ENCODE peak calls at places on chromosome 1, in four cellular contexts. One of them, this sample, is unnamed.

GRCh38 chr1:165686121-165686970 is 12.0 kb downstream of the ALDH9A1 start:
- DNase-seq in K562: peak
- DNase-seq in HepG2: no peak
- DNase-seq in GM12878: peak
- DNase-seq in this sample: no peak

GRCh38 chr1:201763439-201764140 is 65.4 kb upstream of the IPO9 start:
- DNase-seq in HepG2: no peak
- DNase-seq in K562: no peak
- DNase-seq in GM12878: no peak
- DNase-seq in this sample: no peak

GRCh38 chr1:225843426-225843795 is 33.5 kb downstream of the EPHX1 start:
- DNase-seq in GM12878: no peak
- DNase-seq in HepG2: no peak
- DNase-seq in K562: no peak
- DNase-seq in this sample: no peak

GRCh38 chr1:180181048-180181447 is 26.4 kb downstream of the QSOX1 start:
- DNase-seq in K562: peak
- DNase-seq in HepG2: no peak
- DNase-seq in GM12878: no peak
- DNase-seq in this sample: peak

GRCh38 chr1:184418955-184419733 is 32.3 kb downstream of the C1orf21 start:
- DNase-seq in GM12878: no peak
- DNase-seq in HepG2: no peak
- DNase-seq in K562: no peak
- DNase-seq in this sample: no peak

GRCh38 chr1:92356956-92357355 is 58.1 kb downstream of the RPAP2 start:
- DNase-seq in HepG2: no peak
- DNase-seq in GM12878: no peak
- DNase-seq in K562: no peak
- DNase-seq in this sample: no peak

GRCh38 chr1:50829010-50829958 is 130.8 kb downstream of the FAF1 start:
- DNase-seq in K562: no peak
- DNase-seq in HepG2: no peak
- DNase-seq in GM12878: no peak
- DNase-seq in this sample: no peak

GRCh38 chr1:167103236-167103894 is 9.5 kb downstream of the STYXL2 start:
- DNase-seq in HepG2: no peak
- DNase-seq in GM12878: no peak
- DNase-seq in K562: no peak
- DNase-seq in this sample: no peak

DNA sequence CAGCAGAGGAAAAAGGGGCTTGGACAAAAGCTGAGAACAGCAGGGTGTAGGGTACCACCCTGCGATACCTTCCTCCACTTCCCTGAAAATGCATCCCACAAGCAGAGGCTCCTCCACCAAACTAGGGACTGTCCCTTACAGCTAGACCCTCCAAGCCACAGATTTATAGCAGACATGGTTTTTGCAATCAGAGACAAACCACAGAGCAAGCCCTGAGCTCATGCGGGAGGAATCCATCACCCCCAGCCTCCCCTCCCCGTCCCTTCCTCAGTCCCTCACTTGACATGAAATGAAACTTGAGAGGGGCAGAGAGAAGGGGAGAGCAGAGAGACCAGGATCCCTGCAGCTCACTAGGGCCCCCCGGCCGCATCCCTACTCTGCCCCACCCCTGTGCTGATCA is 94.9 kb downstream of the MRPL37 start:
- DNase-seq in K562: no peak
- DNase-seq in GM12878: no peak
- DNase-seq in HepG2: no peak
- DNase-seq in this sample: no peak
- TF ChIP-seq HDAC2 in K562: no peak
- TF ChIP-seq HDAC2 in GM12878: no peak
- TF ChIP-seq HDAC2 in HepG2: no peak
- TF ChIP-seq HDAC2 in this sample: no peak

GRCh38 chr1:241985787-241986186 is 13.1 kb downstream of the MAP1LC3C start:
- DNase-seq in GM12878: no peak
- DNase-seq in K562: peak
- DNase-seq in HepG2: peak
- DNase-seq in this sample: peak
- TF ChIP-seq POLR2AphosphoS2 in GM12878: no peak
- TF ChIP-seq POLR2AphosphoS2 in K562: no peak
- TF ChIP-seq POLR2AphosphoS2 in HepG2: no peak
- TF ChIP-seq POLR2AphosphoS2 in this sample: no peak

DNA sequence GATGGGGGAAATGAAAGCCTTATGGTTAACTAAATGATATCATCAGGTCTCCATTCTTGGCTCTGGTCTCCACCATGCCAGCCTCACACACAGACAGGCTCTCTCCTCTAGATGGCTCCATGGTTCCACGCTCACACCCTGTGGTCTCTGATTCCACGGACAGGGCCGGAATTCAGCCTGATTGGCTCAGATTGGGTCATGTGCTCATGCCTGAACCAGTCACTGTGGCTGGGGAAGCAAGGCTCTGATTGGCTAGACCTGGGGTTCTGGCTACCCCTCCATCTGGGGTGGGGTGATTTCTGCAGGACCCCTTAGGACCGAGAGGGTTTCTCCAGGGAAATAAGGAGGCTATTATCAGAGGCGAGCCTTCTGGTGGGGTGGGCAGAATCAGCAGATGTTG is 277.0 kb downstream of the PTPRU start:
- DNase-seq in K562: peak
- DNase-seq in GM12878: peak
- DNase-seq in HepG2: peak
- DNase-seq in this sample: peak
- TF ChIP-seq JUNB in K562: no peak
- TF ChIP-seq JUNB in GM12878: no peak
- TF ChIP-seq JUNB in HepG2: no peak
- TF ChIP-seq JUNB in this sample: no peak

GRCh38 chr1:40676516-40676915 is 11.0 kb upstream of the RIMS3 start:
- DNase-seq in GM12878: no peak
- DNase-seq in HepG2: no peak
- DNase-seq in K562: no peak
- DNase-seq in this sample: no peak
- TF ChIP-seq HDAC2 in GM12878: no peak
- TF ChIP-seq HDAC2 in HepG2: no peak
- TF ChIP-seq HDAC2 in K562: no peak
- TF ChIP-seq HDAC2 in this sample: no peak

GRCh38 chr1:41314781-41315481 is 46.3 kb upstream of the FOXO6 start:
- DNase-seq in GM12878: no peak
- DNase-seq in K562: no peak
- DNase-seq in HepG2: no peak
- DNase-seq in this sample: no peak
- TF ChIP-seq POLR2AphosphoS2 in GM12878: no peak
- TF ChIP-seq POLR2AphosphoS2 in K562: no peak
- TF ChIP-seq POLR2AphosphoS2 in HepG2: no peak
- TF ChIP-seq POLR2AphosphoS2 in this sample: no peak

DNA sequence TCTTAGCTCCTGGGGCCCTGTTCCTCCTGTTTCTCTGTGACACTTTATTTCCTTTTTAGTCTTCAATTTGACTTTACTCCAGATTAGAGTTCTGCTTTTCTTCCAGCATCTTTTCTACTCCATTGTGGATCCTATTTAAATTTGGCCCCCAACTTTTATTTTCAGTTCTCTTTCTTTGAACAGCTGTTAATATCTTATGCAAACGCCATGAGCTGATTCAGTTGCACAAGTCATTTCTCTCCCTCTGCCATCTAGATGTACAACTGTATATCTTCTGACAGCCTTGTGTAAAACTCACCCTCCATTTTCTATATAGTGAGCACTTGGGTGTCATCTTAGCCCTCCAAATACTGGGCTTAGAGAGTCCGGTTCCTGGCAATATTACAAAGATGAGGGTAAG is 42.2 kb downstream of the SPATA17 start:
- DNase-seq in K562: no peak
- DNase-seq in HepG2: no peak
- DNase-seq in GM12878: no peak
- DNase-seq in this sample: no peak
- TF ChIP-seq JUNB in K562: no peak
- TF ChIP-seq JUNB in HepG2: no peak
- TF ChIP-seq JUNB in GM12878: no peak
- TF ChIP-seq JUNB in this sample: no peak

GRCh38 chr1:175612286-175612685 is 131.1 kb downstream of the TNR start:
- DNase-seq in GM12878: no peak
- DNase-seq in HepG2: no peak
- DNase-seq in K562: no peak
- DNase-seq in this sample: no peak
- TF ChIP-seq HDAC2 in GM12878: no peak
- TF ChIP-seq HDAC2 in HepG2: no peak
- TF ChIP-seq HDAC2 in K562: no peak
- TF ChIP-seq HDAC2 in this sample: no peak

DNA sequence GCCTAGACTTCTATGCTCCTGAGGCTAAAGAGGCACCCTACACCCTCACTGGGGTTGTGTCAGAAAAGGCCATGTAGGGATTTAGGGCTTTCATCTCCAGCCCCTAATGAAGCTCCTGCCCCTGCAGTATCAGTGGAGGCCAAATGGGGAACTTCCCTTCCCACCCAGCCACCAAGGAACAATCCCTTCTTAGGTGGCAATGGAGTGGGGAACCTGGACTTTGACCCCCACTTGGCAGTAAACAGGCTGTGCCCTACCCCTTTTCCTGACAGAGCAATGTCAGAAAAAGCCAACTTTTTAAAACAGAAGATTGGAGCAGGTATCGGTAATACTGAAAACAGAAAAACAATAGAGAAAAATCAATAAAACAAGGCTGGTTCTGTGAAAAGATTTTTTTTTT is 35.5 kb upstream of the SLC19A2 start:
- DNase-seq in K562: no peak
- DNase-seq in GM12878: no peak
- DNase-seq in HepG2: no peak
- DNase-seq in this sample: no peak
- TF ChIP-seq POLR2AphosphoS2 in K562: no peak
- TF ChIP-seq POLR2AphosphoS2 in GM12878: no peak
- TF ChIP-seq POLR2AphosphoS2 in HepG2: no peak
- TF ChIP-seq POLR2AphosphoS2 in this sample: no peak

This sample was measured in A549.